ENCODE peak calls at places on chromosomes 7 and 10, in nine cellular contexts. U, Z, A, B, J, D, C, I and V are unnamed samples.

GRCh38 chr7:75642810-75643486 is 95.8 kb downstream of the HIP1 start:
- DNase-seq in A (peak; percentile 50), B (peak; percentile 67), J (peak; percentile 69), C (peak; percentile 62), U (peak; percentile 54), D (peak; percentile 77), Z (peak; percentile 51), I (no peak), V (peak; percentile 61)

GRCh38 chr7:108454674-108455523 is 1.3 kb downstream of the NRCAM start:
- DNase-seq in D (peak; percentile 80), B (peak; percentile 54), U (no peak), A (no peak), C (no peak), J (peak; percentile 63), Z (no peak), I (no peak), V (no peak)

GRCh38 chr10:43417950-43418768 is 9.2 kb upstream of the HNRNPF start:
- DNase-seq in I (no peak), Z (peak; percentile 33), D (no peak), U (no peak), B (no peak), A (peak; percentile 51), J (no peak), C (no peak), V (no peak)

GRCh38 chr7:157431951-157432540 is 95.2 kb downstream of the DNAJB6 start:
- DNase-seq in D (no peak), I (no peak), U (no peak), A (no peak), Z (no peak), C (no peak), J (peak; percentile 56), B (no peak), V (peak; percentile 20)

GRCh38 chr7:31938650-31939049 is 131.6 kb downstream of the PDE1C start:
- DNase-seq in C (no peak), I (no peak), Z (no peak), D (no peak), J (no peak), A (no peak), U (no peak), B (peak; percentile 63), V (no peak)

GRCh38 chr10:7634142-7634894 is 32.4 kb downstream of the ITIH5 start:
- DNase-seq in Z (no peak), A (no peak), B (no peak), C (no peak), J (no peak), D (no peak), I (no peak), U (no peak), V (no peak)

GRCh38 chr10:130432850-130433249 is 296.7 kb downstream of the GLRX3 start:
- DNase-seq in I (no peak), D (no peak), C (no peak), B (no peak), Z (no peak), J (no peak), A (no peak), U (no peak), V (no peak)

GRCh38 chr10:5948999-5949759 is 28.2 kb downstream of the IL15RA start:
- DNase-seq in A (no peak), U (peak; percentile 32), C (no peak), D (peak; percentile 90), I (no peak), B (peak; percentile 54), Z (no peak), J (peak; percentile 82), V (peak; percentile 77)

GRCh38 chr7:151552352-151553028 is 32.8 kb upstream of the RHEB start:
- DNase-seq in I (no peak), J (peak; percentile 84), Z (no peak), U (no peak), B (no peak), C (peak; percentile 93), A (no peak), D (no peak), V (peak; percentile 70)

GRCh38 chr10:3186365-3186764 is 13.8 kb upstream of the PITRM1 start:
- DNase-seq in Z (peak; percentile 25), A (no peak), C (no peak), D (no peak), J (no peak), B (no peak), U (no peak), I (no peak), V (no peak)

GRCh38 chr7:26449175-26450165 is 157.8 kb downstream of the SNX10 start:
- DNase-seq in J (no peak), B (peak; percentile 82), U (no peak), D (no peak), A (no peak), Z (no peak), I (no peak), C (peak; percentile 63), V (no peak)

GRCh38 chr10:33483124-33483794 is 148.8 kb upstream of the NRP1 start:
- DNase-seq in A (no peak), U (no peak), D (peak; percentile 33), Z (no peak), C (no peak), I (no peak), B (no peak), J (no peak), V (no peak)

GRCh38 chr10:126476256-126476655 is 88.0 kb upstream of the ADAM12 start:
- DNase-seq in I (no peak), B (no peak), Z (no peak), A (no peak), J (no peak), D (no peak), U (no peak), C (no peak), V (no peak)

GRCh38 chr7:107394301-107394700 is 75.6 kb upstream of the GPR22 start:
- DNase-seq in I (no peak), Z (no peak), C (no peak), J (no peak), A (no peak), U (no peak), B (peak; percentile 10), D (no peak), V (no peak)

GRCh38 chr10:47311193-47311899 is 10.9 kb upstream of the GDF2 start:
- DNase-seq in D (no peak), A (peak; percentile 10), C (no peak), Z (peak; percentile 45), B (peak; percentile 7), U (no peak), J (no peak), I (no peak), V (peak; percentile 84)

GRCh38 chr10:1873916-1874315 is 136.6 kb upstream of the ADARB2 start:
- DNase-seq in C (no peak), B (no peak), I (no peak), A (no peak), D (no peak), Z (no peak), U (no peak), J (no peak), V (no peak)

DNA sequence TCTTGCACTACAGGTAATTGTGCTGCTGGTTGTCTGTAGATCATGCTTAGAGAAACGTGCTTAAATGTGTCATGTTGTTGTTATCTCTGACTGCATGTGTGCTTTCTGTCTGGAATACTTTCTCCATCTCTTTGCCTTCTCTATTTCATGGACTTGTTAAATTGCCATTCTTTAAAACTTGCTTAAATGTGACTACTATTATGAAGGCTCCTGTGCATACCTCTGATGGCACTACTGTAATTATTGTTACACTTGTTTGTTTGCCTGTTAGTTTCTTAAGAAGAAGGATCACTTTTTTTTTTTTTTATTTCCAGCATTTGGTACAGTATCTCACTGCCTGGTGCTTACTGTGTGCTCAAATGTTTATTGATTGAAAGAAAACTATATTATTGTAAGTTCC is 41.6 kb downstream of the KMT2E start:
- DNase-seq in Z (no peak), B (no peak), J (no peak), U (no peak), D (no peak), A (no peak), I (no peak), C (no peak), V (no peak)
- H3K36me3 ChIP-seq in Z (peaks cover 5% of the 10 kb centered on the region), B (no peaks in the 10 kb centered on the region), J (peaks cover 18% of the 10 kb centered on the region), U (peaks cover 8% of the 10 kb centered on the region), D (no peaks in the 10 kb centered on the region), A (peaks cover 5% of the 10 kb centered on the region), I (no peaks in the 10 kb centered on the region), C (no peaks in the 10 kb centered on the region), V (peaks cover 45% of the 10 kb centered on the region)

GRCh38 chr10:95626468-95626867 is 30.0 kb downstream of the ALDH18A1 start:
- DNase-seq in U (no peak), Z (no peak), I (no peak), C (no peak), B (no peak), J (no peak), D (no peak), A (no peak), V (no peak)

DNA sequence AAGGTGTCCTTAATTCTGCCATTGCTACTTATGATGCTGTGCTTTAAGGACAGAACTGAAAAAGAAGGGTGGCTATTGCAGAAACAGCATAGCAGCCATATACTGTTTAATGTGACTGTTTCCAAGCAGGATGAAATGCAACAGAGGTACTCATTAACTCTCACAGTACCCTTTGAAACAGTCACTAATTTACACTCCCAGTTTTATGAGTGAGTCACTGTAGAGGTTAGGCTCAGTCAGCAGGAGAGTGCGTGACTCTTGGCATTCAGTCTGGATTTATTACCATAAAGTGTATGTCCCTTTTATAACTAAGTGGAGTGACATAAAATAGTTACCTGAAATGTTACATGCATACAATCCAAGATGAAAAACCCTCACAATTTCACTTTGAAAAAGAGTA is 27.7 kb downstream of the ALDH18A1 start:
- DNase-seq in B (peak; percentile 16), I (no peak), C (peak; percentile 59), A (no peak), Z (no peak), D (no peak), U (no peak), J (no peak), V (no peak)
- H3K36me3 ChIP-seq in B (peaks cover 10% of the 10 kb centered on the region), I (peaks cover 27% of the 10 kb centered on the region), C (peaks cover 7% of the 10 kb centered on the region), A (peaks cover 31% of the 10 kb centered on the region), Z (peaks cover 9% of the 10 kb centered on the region), D (peaks cover 32% of the 10 kb centered on the region), U (peaks cover 30% of the 10 kb centered on the region), J (peaks cover 86% of the 10 kb centered on the region), V (peaks cover 43% of the 10 kb centered on the region)

DNA sequence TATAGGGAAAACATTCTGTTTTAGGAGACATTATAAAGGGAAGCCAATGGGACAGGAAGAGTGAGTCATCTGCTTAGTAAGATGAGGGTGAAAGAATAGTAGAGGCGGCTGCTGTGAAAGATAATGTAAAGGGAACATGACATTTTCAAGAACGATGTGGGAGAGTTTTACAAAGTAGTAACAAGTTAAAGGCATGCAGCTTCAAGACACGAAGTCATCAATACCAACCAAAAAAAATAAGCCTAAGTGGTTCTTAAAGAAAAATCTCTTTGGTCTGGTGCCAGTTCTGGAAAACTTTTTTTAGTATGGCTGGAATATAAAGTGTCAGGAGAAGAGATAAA is 6.1 kb downstream of the GSTO1 start:
- DNase-seq in D (no peak), C (no peak), A (no peak), B (peak; percentile 72), Z (no peak), U (no peak), I (no peak), J (no peak), V (no peak)
- H3K36me3 ChIP-seq in D (peaks cover 20% of the 10 kb centered on the region), C (peaks cover 37% of the 10 kb centered on the region), A (peaks cover 36% of the 10 kb centered on the region), B (peaks cover 21% of the 10 kb centered on the region), Z (peaks cover 14% of the 10 kb centered on the region), U (peaks cover 71% of the 10 kb centered on the region), I (peaks cover 10% of the 10 kb centered on the region), J (peaks cover 85% of the 10 kb centered on the region), V (peaks cover 68% of the 10 kb centered on the region)

DNA sequence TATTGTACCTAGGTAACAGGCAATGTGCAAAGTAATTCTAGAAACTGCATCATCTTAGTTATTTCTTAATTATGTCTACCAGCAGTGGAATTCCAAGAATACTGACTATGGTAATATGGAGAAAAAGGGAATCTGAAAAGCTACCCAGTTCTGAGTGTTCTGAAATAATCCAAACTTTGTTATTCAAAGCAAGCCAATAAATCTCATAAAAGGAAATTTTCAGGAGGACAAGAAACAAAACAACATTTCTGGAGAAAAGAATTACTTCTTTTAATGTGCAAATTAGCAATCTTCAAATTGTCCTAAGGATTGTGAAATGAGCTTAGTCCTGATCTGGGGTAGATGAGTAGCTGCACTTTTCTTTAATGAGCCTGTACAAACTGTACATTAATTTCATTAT is 88.8 kb downstream of the MYO3A start:
- DNase-seq in U (no peak), J (no peak), A (no peak), I (no peak), D (no peak), B (no peak), C (no peak), Z (no peak), V (no peak)
- H3K36me3 ChIP-seq in U (no peaks in the 10 kb centered on the region), J (no peaks in the 10 kb centered on the region), A (no peaks in the 10 kb centered on the region), I (no peaks in the 10 kb centered on the region), D (no peaks in the 10 kb centered on the region), B (no peaks in the 10 kb centered on the region), C (no peaks in the 10 kb centered on the region), Z (no peaks in the 10 kb centered on the region), V (no peaks in the 10 kb centered on the region)